ENCODE peak calls at places on chromosomes 1 and 21, in four cellular contexts. A is HepG2, I is GM12878, Z is K562. Y is an unnamed sample.

GRCh38 chr21:32329331-32329730 is 30.7 kb downstream of the MRAP start:
- DNase-seq in A (no peak), I (no peak), Z (no peak), Y (no peak)

GRCh38 chr1:31007462-31007991 is 58.0 kb downstream of the PUM1 start:
- DNase-seq in A (no peak), I (no peak), Z (no peak), Y (no peak)

GRCh38 chr1:154326546-154327465 is 1.5 kb downstream of the ATP8B2 start:
- DNase-seq in A (no peak), I (no peak), Z (peak; percentile 57), Y (no peak)

GRCh38 chr1:239976130-239976968 is 115.3 kb upstream of the FMN2 start:
- DNase-seq in A (peak; percentile 35), I (no peak), Z (peak; percentile 68), Y (no peak)

GRCh38 chr1:45723248-45723930 is 27.1 kb downstream of the IPP start:
- DNase-seq in A (no peak), I (no peak), Z (peak; percentile 60), Y (no peak)

GRCh38 chr1:41691424-41691823 is 206.9 kb upstream of the EDN2 start:
- DNase-seq in A (no peak), I (no peak), Z (no peak), Y (no peak)

GRCh38 chr1:219731771-219732170 is 118.9 kb upstream of the ZC3H11B start:
- DNase-seq in A (no peak), I (no peak), Z (no peak), Y (no peak)

GRCh38 chr1:156052862-156053769 is 482 bp downstream of the UBQLN4 start:
- DNase-seq in A (peak; percentile 65), I (no peak), Z (peak; percentile 82), Y (no peak)

GRCh38 chr1:85245456-85245855 is 14.0 kb downstream of the C1orf52 start:
- DNase-seq in A (no peak), I (no peak), Z (no peak), Y (no peak)

GRCh38 chr1:56576880-56577858 is 2.2 kb downstream of the PLPP3 start:
- DNase-seq in A (peak; percentile 44), I (no peak), Z (peak; percentile 10), Y (no peak)

GRCh38 chr1:150165622-150166612 is 16.2 kb downstream of the PLEKHO1 start:
- DNase-seq in A (peak; percentile 39), I (no peak), Z (peak; percentile 84), Y (peak; percentile 84)

GRCh38 chr1:160097196-160097910 is 1.1 kb downstream of the IGSF8 start:
- DNase-seq in A (no peak), I (no peak), Z (no peak), Y (no peak)

GRCh38 chr1:43349594-43350306 is 9.0 kb upstream of the CDC20 start:
- DNase-seq in A (no peak), I (no peak), Z (no peak), Y (no peak)

GRCh38 chr1:228104526-228105251 is 1.6 kb upstream of the C1orf35 start:
- DNase-seq in A (no peak), I (no peak), Z (no peak), Y (no peak)

GRCh38 chr21:44704636-44705001 is 6.8 kb downstream of the TSPEAR start:
- DNase-seq in A (no peak), I (no peak), Z (no peak), Y (peak; percentile 67)

GRCh38 chr1:8120693-8121260 is 94.7 kb upstream of the ERRFI1 start:
- DNase-seq in A (peak; percentile 98), I (peak; percentile 23), Z (no peak), Y (no peak)

GRCh38 chr1:117092594-117092993 is 29.0 kb downstream of the TRIM45 start:
- DNase-seq in A (no peak), I (no peak), Z (no peak), Y (no peak)

GRCh38 chr1:117096871-117097842 is 24.4 kb downstream of the TRIM45 start:
- DNase-seq in A (no peak), I (no peak), Z (no peak), Y (no peak)

GRCh38 chr1:117095237-117095636 is 26.3 kb downstream of the TRIM45 start:
- DNase-seq in A (no peak), I (no peak), Z (no peak), Y (no peak)

GRCh38 chr1:117093870-117094621 is 27.5 kb downstream of the TRIM45 start:
- DNase-seq in A (no peak), I (no peak), Z (peak; percentile 74), Y (no peak)

DNA sequence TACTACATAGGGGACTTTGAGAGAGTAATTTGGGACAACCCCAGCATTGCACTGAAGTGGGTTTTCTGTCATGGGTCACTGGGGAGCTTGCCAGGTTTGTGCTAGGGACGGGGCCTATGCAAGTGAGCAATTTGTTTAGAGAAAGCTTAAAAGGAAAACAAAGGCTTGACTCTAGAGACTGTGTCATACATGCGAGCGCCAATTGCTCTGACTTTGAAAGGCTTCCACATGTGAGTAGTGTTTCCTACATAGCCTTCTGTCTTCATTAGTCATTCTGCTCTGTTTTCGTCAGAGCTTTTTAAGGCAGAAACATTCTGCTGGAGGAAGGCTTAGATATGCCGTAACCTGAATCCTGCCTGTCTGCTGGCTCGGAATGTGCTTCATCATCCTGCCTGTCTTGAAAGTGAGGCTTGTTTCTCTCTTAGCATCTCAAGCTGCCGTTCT is 28.4 kb downstream of the TRIM45 start:
- DNase-seq in A (no peak), I (no peak), Z (peak; percentile 83), Y (no peak)
- TF ChIP-seq CREB1 in A (no peak), I (no peak), Z (peak; percentile 41), Y (no peak)

DNA sequence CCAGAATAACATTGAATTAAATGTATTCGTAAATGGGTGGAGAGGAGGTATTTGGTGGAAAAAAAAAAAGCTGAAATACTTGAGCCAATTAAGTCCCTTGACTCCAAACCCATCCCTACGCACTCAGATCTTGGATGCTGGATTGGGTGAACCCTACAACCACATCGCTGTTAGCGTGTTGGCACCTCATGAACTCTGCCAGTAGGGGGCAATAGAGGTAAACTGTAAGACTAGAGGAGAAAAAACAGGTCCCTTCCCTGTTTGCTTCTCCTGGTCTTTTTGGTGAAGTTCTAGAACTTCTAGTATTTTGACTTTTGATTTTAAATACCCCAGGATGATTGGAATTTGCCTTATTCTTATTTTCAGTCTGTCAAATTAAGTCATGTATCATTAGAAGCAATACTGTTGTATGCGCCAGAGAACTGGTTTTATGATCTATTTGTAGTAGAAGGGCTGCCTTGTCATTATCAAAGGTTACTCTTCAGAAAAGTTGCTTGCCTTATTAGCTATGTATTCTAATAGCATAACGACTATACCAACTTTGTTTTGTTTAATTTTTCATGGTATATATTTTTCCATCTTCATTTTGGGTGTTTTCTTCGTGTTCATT is 1.9 kb upstream of the OR13G1 start:
- DNase-seq in A (peak; percentile 38), I (no peak), Z (peak; percentile 79), Y (peak; percentile 68)
- TF ChIP-seq JUND in A (no peak), I (no peak), Z (no peak), Y (no peak)

DNA sequence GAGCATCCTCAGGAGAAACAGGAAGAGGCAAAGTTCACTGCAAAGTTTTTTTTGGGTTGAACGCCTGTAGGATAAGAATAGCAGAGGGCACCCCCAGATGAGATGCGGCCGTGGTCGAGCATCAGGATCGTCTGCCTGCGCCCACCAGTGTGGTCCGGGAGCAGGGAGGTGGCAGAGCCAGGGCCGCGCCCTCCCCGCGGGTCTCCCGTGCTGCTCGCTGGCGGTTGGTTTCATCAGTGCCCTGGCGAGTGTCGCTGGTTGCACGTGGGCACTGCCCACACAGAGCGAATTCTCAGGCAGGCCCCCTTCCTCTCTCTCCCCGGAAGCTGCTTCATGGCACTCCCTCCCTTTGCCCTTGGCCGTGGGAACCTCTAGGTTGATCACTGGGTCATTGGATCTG is 120.0 kb downstream of the PCBP3 start:
- DNase-seq in A (no peak), I (no peak), Z (no peak), Y (peak; percentile 40)
- H3K9ac ChIP-seq in A (no peak overlapping the region), I (no peak overlapping the region), Z (no peak overlapping the region), Y (no peak overlapping the region)

GRCh38 chr1:203066965-203067364 is 18.8 kb downstream of the MYOG start:
- DNase-seq in A (no peak), I (no peak), Z (no peak), Y (no peak)

GRCh38 chr1:203072002-203072607 is 13.7 kb downstream of the MYOG start:
- DNase-seq in A (no peak), I (no peak), Z (no peak), Y (no peak)

GRCh38 chr1:203072911-203073310 is 12.9 kb downstream of the MYOG start:
- DNase-seq in A (no peak), I (no peak), Z (no peak), Y (no peak)

GRCh38 chr1:203065191-203065590 is 20.6 kb downstream of the MYOG start:
- DNase-seq in A (no peak), I (no peak), Z (no peak), Y (no peak)

GRCh38 chr1:203069028-203069804 is 16.6 kb downstream of the MYOG start:
- DNase-seq in A (no peak), I (no peak), Z (no peak), Y (no peak)
- TF ChIP-seq CREB1 in A (no peak), I (no peak), Z (no peak), Y (no peak)

DNA sequence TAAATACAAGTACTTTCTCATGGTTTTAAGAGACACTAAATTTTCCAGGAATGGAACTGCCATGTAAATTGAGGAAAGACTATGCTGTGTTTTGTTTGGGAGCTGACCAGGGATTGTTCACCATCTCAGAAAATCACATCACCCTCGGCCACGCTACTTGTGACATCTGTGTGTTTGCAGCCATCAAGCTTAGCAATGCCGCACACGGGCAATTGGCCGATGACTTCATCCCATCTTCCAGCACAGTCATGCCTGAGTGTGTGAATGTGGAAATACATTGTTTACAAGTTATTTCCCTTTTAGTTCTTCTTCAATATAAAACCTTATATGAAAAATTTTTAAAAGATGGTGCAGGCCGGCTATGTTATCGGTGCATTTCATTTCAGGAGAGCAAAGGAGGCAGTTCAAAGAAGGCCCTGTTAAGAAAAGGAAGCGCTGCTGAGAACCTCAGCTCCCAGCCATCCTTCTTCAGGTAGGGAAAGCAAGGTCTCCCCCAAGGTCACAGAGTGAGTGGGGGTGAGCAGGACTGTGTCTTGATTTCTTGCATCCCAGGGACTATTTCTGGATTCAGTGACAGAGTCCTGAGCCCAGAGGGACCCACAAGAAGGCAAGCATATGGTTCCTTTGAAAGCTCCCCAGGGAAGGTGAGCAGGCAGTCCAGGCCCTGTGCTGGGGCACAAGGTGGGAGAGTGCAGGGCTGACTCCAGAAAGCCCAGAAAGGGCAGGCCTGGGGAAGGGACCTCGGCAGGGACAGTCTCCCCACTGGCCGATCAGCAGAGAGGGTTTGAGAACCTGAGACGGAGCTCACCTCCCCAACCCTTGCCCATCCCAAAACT is 121.4 kb downstream of the GLIS1 start:
- DNase-seq in A (no peak), I (no peak), Z (no peak), Y (no peak)
- TF ChIP-seq JUND in A (no peak), I (no peak), Z (no peak), Y (no peak)